ENCODE peak calls at places on chromosomes 11 and 22, in nine cellular contexts. Y is naive thymus-derived CD4-positive, alpha-beta T cell; E is GM23338; W is spleen; D is IMR-90; B is HL-60; L is PC-9; S is H7; C is AG10803. V is an unnamed sample.

GRCh38 chr11:113161671-113162589 is 152.5 kb upstream of the TTC12 start:
- DNase-seq in C (no peak), D (no peak), L (no peak), S (no peak), W (no peak), Y (no peak), B (no peak), E (no peak), V (no peak)

GRCh38 chr11:5380740-5381342 is 2.8 kb upstream of the OR51M1 start:
- DNase-seq in B (peak; percentile 41), L (no peak), D (peak; percentile 77), W (no peak), Y (no peak), C (peak; percentile 73), E (peak; percentile 89), S (peak; percentile 64), V (peak; percentile 66)

GRCh38 chr11:616320-617220 is 820 bp upstream of the IRF7 start:
- DNase-seq in L (no peak), W (peak; percentile 84), S (no peak), C (no peak), B (peak; percentile 60), D (no peak), Y (no peak), E (no peak), V (no peak)

GRCh38 chr11:35619030-35619753 is 932 bp downstream of the FJX1 start:
- DNase-seq in S (peak; percentile 80), B (peak; percentile 17), W (peak; percentile 74), L (peak; percentile 59), Y (peak; percentile 5), D (peak; percentile 37), C (peak; percentile 49), E (peak; percentile 66), V (peak; percentile 77)

GRCh38 chr11:93517611-93518010 is 25.6 kb downstream of the SMCO4 start:
- DNase-seq in B (no peak), L (no peak), C (no peak), S (no peak), D (no peak), Y (no peak), W (no peak), E (no peak), V (no peak)

GRCh38 chr11:129324533-129325175 is 51.0 kb upstream of the BARX2 start:
- DNase-seq in C (peak; percentile 14), S (no peak), E (no peak), B (peak; percentile 23), Y (no peak), W (no peak), D (no peak), L (peak; percentile 85), V (no peak)

GRCh38 chr22:50318698-50319411 is 8.0 kb downstream of the DENND6B start:
- DNase-seq in L (no peak), W (no peak), S (no peak), Y (no peak), D (no peak), E (no peak), C (no peak), B (no peak), V (peak; percentile 57)

GRCh38 chr11:134696455-134696854 is 284.4 kb upstream of the B3GAT1 start:
- DNase-seq in C (no peak), E (no peak), L (no peak), W (no peak), D (no peak), B (no peak), S (no peak), Y (no peak), V (no peak)

GRCh38 chr11:12089473-12089872 is 20.9 kb upstream of the MICAL2 start:
- DNase-seq in E (no peak), Y (no peak), W (no peak), B (no peak), S (no peak), C (no peak), D (peak; percentile 65), L (no peak), V (no peak)

GRCh38 chr22:35452351-35452781 is 52.4 kb downstream of the MCM5 start:
- DNase-seq in C (no peak), W (no peak), D (no peak), B (no peak), E (no peak), S (no peak), L (no peak), Y (no peak), V (no peak)

GRCh38 chr11:131824766-131825165 is 454.4 kb downstream of the NTM start:
- DNase-seq in W (no peak), B (peak; percentile 28), Y (no peak), D (peak; percentile 2), S (no peak), L (no peak), E (no peak), C (peak; percentile 80), V (no peak)

GRCh38 chr11:82305123-82305522 is 428.5 kb downstream of the FAM181B start:
- DNase-seq in B (no peak), W (no peak), L (no peak), S (no peak), C (no peak), D (no peak), Y (no peak), E (no peak), V (no peak)

DNA sequence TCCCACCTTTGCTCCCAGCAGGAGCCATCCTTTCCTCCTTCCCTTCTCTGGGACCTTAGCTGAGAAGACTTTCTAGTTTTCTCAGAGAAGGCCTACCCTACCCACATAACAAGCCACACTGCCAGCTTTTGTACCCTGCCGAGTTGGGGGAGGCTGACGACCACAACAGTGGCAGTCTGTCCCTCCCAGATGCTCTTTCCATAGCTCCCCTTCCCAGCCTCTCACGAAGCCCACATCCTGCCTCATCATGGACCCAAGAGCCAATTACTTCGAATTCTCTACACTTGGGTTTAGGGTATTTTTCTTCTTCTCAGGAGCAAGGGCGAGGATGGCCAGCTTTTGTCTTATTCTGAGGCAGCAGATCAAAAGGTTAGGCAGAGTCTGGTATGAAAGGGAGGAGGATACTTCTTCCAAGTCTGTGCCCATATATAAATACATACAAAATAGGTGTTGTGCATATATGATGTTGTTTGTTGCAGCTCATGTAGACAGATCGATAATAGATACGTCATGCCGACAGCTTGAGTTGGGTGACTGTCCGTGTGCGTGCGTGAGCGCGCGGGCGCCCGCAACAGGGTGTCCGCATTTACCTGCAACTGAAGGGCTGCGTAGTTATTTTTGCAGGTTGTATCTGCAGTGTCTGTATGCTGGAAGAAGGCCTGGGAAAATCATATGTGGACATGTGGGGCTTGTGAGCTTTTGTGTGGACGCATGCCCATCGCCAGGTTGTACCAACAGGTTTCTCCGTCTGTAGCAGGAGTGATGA is 846 bp upstream of the NRGN start:
- DNase-seq in S (no peak), D (no peak), C (no peak), Y (no peak), L (no peak), W (peak; percentile 72), B (no peak), E (no peak), V (no peak)
- H3K4me3 ChIP-seq in S (peak overlapping the region; percentile 47), D (peak overlapping the region; percentile 49), C (peak overlapping the region; percentile 55), Y (peak overlapping the region; percentile 63), L (peak overlapping the region; percentile 73), W (peak overlapping the region; percentile 79), B (no peak overlapping the region), E (peak overlapping the region; percentile 84), V (no peak overlapping the region)

GRCh38 chr22:37219534-37219933 is 7.3 kb upstream of the SSTR3 start:
- DNase-seq in C (no peak), Y (peak; percentile 35), D (no peak), E (no peak), S (no peak), B (no peak), W (no peak), L (no peak), V (peak; percentile 61)
- H3K4me3 ChIP-seq in C (no peak overlapping the region), Y (peak overlapping the region; percentile 55), D (no peak overlapping the region), E (no peak overlapping the region), S (no peak overlapping the region), B (no peak overlapping the region), W (peak overlapping the region; percentile 18), L (no peak overlapping the region), V (peak overlapping the region; percentile 90)

DNA sequence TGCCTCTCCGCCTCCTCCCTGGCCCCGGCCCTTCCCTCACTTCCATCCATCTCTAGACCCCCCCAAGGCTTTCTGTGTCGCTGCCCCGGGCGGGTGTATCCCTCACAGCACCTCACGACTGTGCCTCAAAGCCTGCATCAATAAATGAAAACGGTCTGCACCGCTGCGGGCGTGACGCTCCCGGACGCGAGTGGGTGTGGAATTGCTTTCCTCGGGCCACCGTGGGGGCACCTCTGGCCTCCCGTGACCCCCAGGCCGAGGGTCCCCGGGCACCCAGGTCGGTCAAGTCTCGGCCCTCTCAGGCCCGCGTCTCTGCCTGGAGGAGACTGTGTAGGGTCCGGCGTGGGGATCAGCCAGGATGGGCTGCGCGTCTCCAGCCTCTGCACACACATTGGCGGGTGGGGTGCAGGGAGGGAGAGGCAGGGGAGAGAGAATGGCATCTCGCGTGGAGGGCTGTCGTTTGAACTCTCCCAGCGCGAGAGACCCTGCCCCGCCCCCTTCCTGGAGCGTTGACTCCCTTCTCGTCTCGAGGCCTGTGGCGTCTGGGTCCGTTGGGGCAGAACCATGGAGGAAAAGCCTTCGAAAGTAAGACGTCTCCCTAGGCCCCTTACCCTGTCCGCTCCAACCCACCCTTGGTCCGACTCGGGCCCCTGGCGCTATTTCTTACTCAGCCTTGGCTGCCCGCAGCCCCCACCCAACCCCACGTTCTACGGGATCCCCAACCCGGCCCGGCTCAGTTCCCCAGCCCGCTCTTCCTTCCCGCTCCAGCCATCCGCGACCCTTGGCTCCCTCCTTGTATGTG is at the start of gene CATSPERZ:
- DNase-seq in B (no peak), L (no peak), S (peak; percentile 88), C (no peak), D (no peak), E (peak; percentile 81), W (no peak), Y (no peak), V (no peak)
- H3K4me3 ChIP-seq in B (peak within 1 kb of the TSS; percentile 16), L (peak within 1 kb of the TSS; percentile 54), S (peak within 1 kb of the TSS; percentile 37), C (peak within 1 kb of the TSS; percentile 44), D (peak within 1 kb of the TSS; percentile 34), E (peak within 1 kb of the TSS; percentile 56), W (peak within 1 kb of the TSS; percentile 67), Y (peak within 1 kb of the TSS; percentile 52), V (peak within 1 kb of the TSS; percentile 16)

GRCh38 chr11:60847281-60847680 is 5.4 kb downstream of the CCDC86 start:
- DNase-seq in Y (no peak), L (no peak), S (no peak), C (no peak), B (no peak), E (no peak), D (no peak), W (no peak), V (no peak)

GRCh38 chr11:60842688-60843605 is 1.0 kb downstream of the CCDC86 start:
- DNase-seq in E (no peak), S (peak; percentile 47), L (no peak), W (no peak), Y (no peak), C (peak; percentile 7), B (peak; percentile 25), D (no peak), V (no peak)

GRCh38 chr11:60844045-60844869 is 2.3 kb downstream of the CCDC86 start:
- DNase-seq in D (peak; percentile 56), B (no peak), S (no peak), L (no peak), Y (no peak), C (peak; percentile 8), W (no peak), E (no peak), V (no peak)

GRCh38 chr11:60844870-60845221 is 2.9 kb downstream of the CCDC86 start:
- DNase-seq in S (no peak), C (no peak), E (no peak), B (no peak), D (no peak), Y (no peak), W (no peak), L (no peak), V (no peak)

DNA sequence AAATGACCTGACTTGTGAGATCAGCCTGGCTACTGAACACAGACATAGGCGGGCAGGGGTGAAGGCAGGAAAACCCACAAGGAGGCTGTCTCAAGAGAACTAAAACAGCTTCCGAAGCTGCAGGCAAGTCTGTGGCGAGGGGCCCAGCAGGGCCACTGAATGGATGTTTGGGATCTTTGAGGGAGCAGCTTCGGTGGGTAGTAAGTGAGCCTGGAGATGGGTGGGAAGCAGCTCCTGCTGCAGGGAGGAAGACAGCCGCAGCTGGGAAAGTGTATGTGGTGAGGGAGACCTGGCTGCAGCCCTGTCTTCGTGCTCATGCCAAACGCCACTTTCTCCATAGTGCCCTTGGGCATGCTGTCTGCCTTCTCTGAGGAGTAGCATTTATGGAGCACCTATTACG is 3.4 kb downstream of the CCDC86 start:
- DNase-seq in L (no peak), S (no peak), C (no peak), Y (no peak), W (no peak), D (no peak), B (no peak), E (no peak), V (no peak)
- H3K4me3 ChIP-seq in L (no peak overlapping the region), S (no peak overlapping the region), C (no peak overlapping the region), Y (no peak overlapping the region), W (no peak overlapping the region), D (no peak overlapping the region), B (no peak overlapping the region), E (no peak overlapping the region), V (no peak overlapping the region)

V was measured in GM12865.